ENCODE peak calls at places on chromosome 16, in seven cellular contexts. R is mesendoderm, B is H1, Y is H9, X is IMR-90, N is neuronal stem cell, J is mesenchymal stem cell. C is an unnamed sample.

GRCh38 chr16:85936761-85937343 is 37.9 kb downstream of the IRF8 start:
- DNase-seq in R (no peak), B (no peak), Y (no peak), X (no peak), N (no peak), J (no peak), C (no peak)

GRCh38 chr16:11869657-11870228 is 18.4 kb upstream of the RSL1D1 start:
- DNase-seq in R (no peak), B (no peak), Y (no peak), X (no peak), N (no peak), J (no peak), C (no peak)

GRCh38 chr16:67150058-67150832 is 553 bp downstream of the B3GNT9 start:
- DNase-seq in R (peak), B (no peak), Y (peak), X (peak), N (no peak), J (peak), C (no peak)

GRCh38 chr16:8767176-8767575 is 30.3 kb downstream of the TMEM186 start:
- DNase-seq in R (no peak), B (no peak), Y (no peak), X (no peak), N (no peak), J (no peak), C (no peak)

GRCh38 chr16:85751665-85752501 is 987 bp upstream of the C16orf74 start:
- DNase-seq in R (no peak), B (peak), Y (peak), X (peak), N (no peak), J (no peak), C (no peak)

GRCh38 chr16:15749371-15749770 is 99.3 kb downstream of the NDE1 start:
- DNase-seq in R (peak), B (no peak), Y (no peak), X (peak), N (no peak), J (no peak), C (peak)

GRCh38 chr16:55572439-55572838 is 6.0 kb downstream of the CAPNS2 start:
- DNase-seq in R (no peak), B (no peak), Y (no peak), X (no peak), N (no peak), J (no peak), C (no peak)

GRCh38 chr16:8931864-8932263 is 31.8 kb downstream of the USP7 start:
- DNase-seq in R (peak), B (no peak), Y (peak), X (peak), N (peak), J (peak), C (no peak)

DNA sequence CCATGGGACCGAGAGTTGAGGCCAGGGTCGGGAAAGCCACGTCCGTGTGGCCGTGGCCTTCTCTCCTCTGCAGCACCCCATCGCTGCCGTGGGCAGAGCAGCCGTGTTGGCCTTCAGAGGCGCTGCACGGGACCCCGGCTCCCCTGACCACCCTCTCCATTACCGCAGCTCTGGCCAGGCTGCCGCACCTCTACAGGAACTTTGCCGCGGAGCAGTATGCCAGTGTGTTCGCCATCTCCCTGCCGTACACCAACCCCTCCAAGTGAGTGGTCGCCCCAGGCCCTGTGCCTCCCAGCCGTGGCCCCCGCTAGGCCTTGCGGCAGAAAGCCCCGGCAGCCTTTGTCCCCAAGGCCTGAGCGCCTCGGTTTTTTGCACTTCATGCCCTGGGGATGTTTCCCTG is 27.8 kb downstream of the TSC2 start:
- DNase-seq in R (no peak), B (no peak), Y (no peak), X (no peak), N (no peak), J (no peak), C (no peak)
- H3K4ac ChIP-seq in R (no peak), B (no peak), Y (no peak), X (no peak), N (no peak), J (no peak), C (no peak)

GRCh38 chr16:69871708-69872107 is 79.4 kb upstream of the CLEC18A start:
- DNase-seq in R (no peak), B (no peak), Y (no peak), X (no peak), N (no peak), J (no peak), C (no peak)

GRCh38 chr16:69867796-69868565 is 83.2 kb upstream of the CLEC18A start:
- DNase-seq in R (no peak), B (no peak), Y (no peak), X (no peak), N (no peak), J (no peak), C (no peak)

GRCh38 chr16:69870761-69871160 is 80.4 kb upstream of the CLEC18A start:
- DNase-seq in R (no peak), B (no peak), Y (no peak), X (no peak), N (no peak), J (no peak), C (no peak)

GRCh38 chr16:69873783-69874182 is 77.4 kb upstream of the CLEC18A start:
- DNase-seq in R (no peak), B (no peak), Y (no peak), X (no peak), N (no peak), J (no peak), C (no peak)

GRCh38 chr16:69872888-69873287 is 78.2 kb upstream of the CLEC18A start:
- DNase-seq in R (no peak), B (no peak), Y (no peak), X (no peak), N (no peak), J (no peak), C (peak)
- H2BK120ac ChIP-seq in R (no peak), B (no peak), Y (no peak), X (no peak), N (no peak), J (no peak), C (no peak)

DNA sequence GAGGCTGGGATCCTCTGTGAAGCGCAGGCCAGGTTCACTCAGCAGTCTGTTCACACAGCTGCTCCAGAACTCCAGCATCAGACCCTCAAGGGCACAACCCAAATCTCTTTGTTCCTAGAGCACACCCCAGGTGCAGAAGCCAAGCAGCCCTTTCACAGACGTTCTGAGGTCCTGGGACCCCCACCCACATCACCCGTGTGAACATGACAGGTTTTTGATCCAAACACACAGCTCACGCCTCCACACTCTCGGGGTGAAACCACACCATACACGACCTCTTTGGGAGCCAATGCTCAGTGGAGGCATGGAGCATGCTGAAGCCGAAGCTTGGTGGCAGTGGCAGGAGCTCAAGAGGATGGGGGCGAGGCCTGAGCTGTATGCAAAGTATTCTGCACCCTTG is 97.4 kb downstream of the ZNF778 start:
- DNase-seq in R (no peak), B (no peak), Y (no peak), X (no peak), N (no peak), J (no peak), C (no peak)
- H3K4ac ChIP-seq in R (no peak), B (no peak), Y (no peak), X (peak), N (no peak), J (no peak), C (no peak)

GRCh38 chr16:30783280-30784109 is 3.5 kb downstream of the ZNF629 start:
- DNase-seq in R (no peak), B (no peak), Y (no peak), X (no peak), N (no peak), J (no peak), C (no peak)
- H2BK120ac ChIP-seq in R (no peak), B (no peak), Y (no peak), X (no peak), N (no peak), J (no peak), C (no peak)

DNA sequence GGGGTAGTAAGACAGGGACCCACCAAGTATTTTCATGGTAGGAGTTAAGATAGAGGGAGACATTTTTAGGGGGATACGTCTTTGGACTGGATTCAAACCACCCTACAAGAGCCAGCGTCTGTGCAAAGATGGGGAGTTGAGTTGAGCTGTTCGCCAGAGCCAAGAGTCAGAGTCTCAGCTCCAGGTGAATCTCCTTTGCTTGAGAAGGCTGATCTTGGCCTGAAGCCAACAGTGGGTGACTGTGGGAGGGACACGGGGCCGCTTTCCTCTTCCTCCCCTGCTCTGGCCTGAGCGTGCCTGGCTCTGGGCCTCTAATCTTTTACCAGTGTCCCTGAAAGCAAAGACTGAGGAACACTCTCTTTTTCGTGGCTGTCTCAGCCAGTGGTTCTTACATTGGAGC is 5.4 kb downstream of the TLE7 start:
- DNase-seq in R (no peak), B (no peak), Y (no peak), X (no peak), N (no peak), J (no peak), C (no peak)
- H3K4ac ChIP-seq in R (no peak), B (no peak), Y (no peak), X (no peak), N (no peak), J (no peak), C (no peak)

C was measured in trophoblast cell.